ENCODE peak calls at places on chromosome 14, in four cellular contexts. I is stimulated activated CD4-positive, alpha-beta T cell treated with anti-CD3 and anti-CD28 coated beads, TNF-alpha, amount 100 ng/mL, for 4 hours; L is LoVo; G is GM20000. S is an unnamed sample.
A peak's percentile ranks its signal among the peaks of the same experiment; 100 is the strongest.

GRCh38 chr14:49303952-49304516 is 282.1 kb downstream of the RPS29 start:
- DNase-seq in I (no peak), L (peak; percentile 15), G (peak; percentile 7), S (no peak)

GRCh38 chr14:85527458-85527857 is 2.5 kb upstream of the FLRT2 start:
- DNase-seq in I (no peak), G (no peak), L (no peak), S (no peak)

GRCh38 chr14:73784065-73784987 is 67.3 kb upstream of the PTGR2 start:
- DNase-seq in I (no peak), G (no peak), L (no peak), S (no peak)

GRCh38 chr14:20223410-20223809 is at the start of gene OR11H6:
- DNase-seq in I (no peak), L (no peak), G (no peak), S (no peak)

GRCh38 chr14:60904381-60904780 is 76.5 kb downstream of the TRMT5 start:
- DNase-seq in I (no peak), L (no peak), G (no peak), S (no peak)

GRCh38 chr14:24411468-24412454 is 13.0 kb downstream of the NYNRIN start:
- DNase-seq in G (peak; percentile 73), I (no peak), L (peak; percentile 36), S (peak; percentile 80)

GRCh38 chr14:22296722-22297121 is 292.3 kb downstream of the DAD1 start:
- DNase-seq in G (no peak), L (peak; percentile 51), I (no peak), S (no peak)

GRCh38 chr14:52402812-52403526 is 88.9 kb downstream of the PTGER2 start:
- DNase-seq in G (no peak), I (no peak), L (no peak), S (peak; percentile 21)

GRCh38 chr14:103889313-103890051 is 38.8 kb upstream of the TDRD9 start:
- DNase-seq in G (no peak), L (no peak), I (no peak), S (no peak)

GRCh38 chr14:79510659-79511058 is 700.6 kb downstream of the DIO2 start:
- DNase-seq in L (no peak), I (no peak), G (no peak), S (no peak)

GRCh38 chr14:62682208-62682607 is 363.1 kb downstream of the KCNH5 start:
- DNase-seq in I (no peak), L (no peak), G (no peak), S (no peak)

GRCh38 chr14:72525087-72525909 is 368.6 kb downstream of the DPF3 start:
- DNase-seq in G (no peak), I (no peak), L (no peak), S (no peak)

GRCh38 chr14:25233613-25234012 is 183.7 kb upstream of the STXBP6 start:
- DNase-seq in L (no peak), I (no peak), G (no peak), S (no peak)

GRCh38 chr14:100323942-100324307 is 786 bp downstream of the SLC25A47 start:
- DNase-seq in I (no peak), G (no peak), L (no peak), S (no peak)

GRCh38 chr14:53128303-53128702 is 24.8 kb downstream of the DDHD1 start:
- DNase-seq in I (no peak), L (no peak), G (no peak), S (no peak)

GRCh38 chr14:100305446-100306255 is 593 bp downstream of the SLC25A29 start:
- DNase-seq in L (no peak), I (no peak), G (no peak), S (peak; percentile 60)

GRCh38 chr14:105863296-105864108 is 337.1 kb downstream of the TMEM121 start:
- DNase-seq in G (no peak), I (no peak), L (no peak), S (peak; percentile 4)

GRCh38 chr14:41925409-41925808 is 318.7 kb downstream of the LRFN5 start:
- DNase-seq in G (no peak), I (no peak), L (no peak), S (no peak)

GRCh38 chr14:49461529-49462401 is 124.4 kb downstream of the RPS29 start:
- DNase-seq in L (peak; percentile 76), G (peak; percentile 40), I (peak; percentile 45), S (peak; percentile 45)

GRCh38 chr14:104685216-104685997 is 4.0 kb upstream of the INF2 start:
- DNase-seq in I (no peak), L (no peak), G (no peak), S (no peak)

GRCh38 chr14:101705733-101706508 is 55.6 kb upstream of the PPP2R5C start:
- DNase-seq in G (peak; percentile 61), I (peak; percentile 50), L (no peak), S (no peak)

GRCh38 chr14:32102152-32102787 is 25.2 kb downstream of the ARHGAP5 start:
- DNase-seq in G (no peak), L (no peak), I (no peak), S (no peak)

GRCh38 chr14:44988694-44989093 is 26.7 kb downstream of the TOGARAM1 start:
- DNase-seq in L (no peak), G (no peak), I (no peak), S (no peak)

S was measured in GM13977.